ENCODE peak calls at places on chromosomes 2 and 18, in six cellular contexts. One of them, this sample, is unnamed.

GRCh38 chr2:122643725-122644329 is 888.4 kb downstream of the TSN start:
- ATAC-seq in upper lobe of left lung: no peak
- ATAC-seq in HCT116: no peak
- ATAC-seq in GM12878: peak
- ATAC-seq in K562: no peak
- ATAC-seq in HepG2: no peak
- ATAC-seq in this sample: no peak

GRCh38 chr2:201451330-201452057 is at the start of the genes STRADB and TRAK2:
- ATAC-seq in upper lobe of left lung: peak
- ATAC-seq in HCT116: peak
- ATAC-seq in GM12878: peak
- ATAC-seq in K562: peak
- ATAC-seq in HepG2: peak
- ATAC-seq in this sample: peak

GRCh38 chr2:149552830-149553229 is 34.7 kb downstream of the MMADHC start:
- ATAC-seq in upper lobe of left lung: no peak
- ATAC-seq in HCT116: no peak
- ATAC-seq in GM12878: no peak
- ATAC-seq in K562: no peak
- ATAC-seq in HepG2: no peak
- ATAC-seq in this sample: no peak

GRCh38 chr2:207617011-207617671 is 8.1 kb downstream of the METTL21A start:
- ATAC-seq in upper lobe of left lung: peak
- ATAC-seq in HCT116: peak
- ATAC-seq in GM12878: no peak
- ATAC-seq in K562: no peak
- ATAC-seq in HepG2: no peak
- ATAC-seq in this sample: peak

GRCh38 chr18:63454497-63454896 is 22.3 kb upstream of the SERPINB5 start:
- ATAC-seq in upper lobe of left lung: no peak
- ATAC-seq in HCT116: peak
- ATAC-seq in GM12878: no peak
- ATAC-seq in K562: no peak
- ATAC-seq in HepG2: no peak
- ATAC-seq in this sample: no peak

GRCh38 chr2:174796319-174796771 is 32.1 kb upstream of the CHRNA1 start:
- ATAC-seq in upper lobe of left lung: no peak
- ATAC-seq in HCT116: no peak
- ATAC-seq in GM12878: no peak
- ATAC-seq in K562: no peak
- ATAC-seq in HepG2: no peak
- ATAC-seq in this sample: no peak

GRCh38 chr2:190657474-190658252 is 8.8 kb downstream of the NAB1 start:
- ATAC-seq in upper lobe of left lung: no peak
- ATAC-seq in HCT116: no peak
- ATAC-seq in GM12878: no peak
- ATAC-seq in K562: no peak
- ATAC-seq in HepG2: no peak
- ATAC-seq in this sample: no peak

GRCh38 chr2:179272406-179273192 is 8.0 kb upstream of the SESTD1 start:
- ATAC-seq in upper lobe of left lung: peak
- ATAC-seq in HCT116: no peak
- ATAC-seq in GM12878: no peak
- ATAC-seq in K562: no peak
- ATAC-seq in HepG2: peak
- ATAC-seq in this sample: peak

GRCh38 chr2:85628658-85629057 is 12.7 kb downstream of the USP39 start:
- ATAC-seq in upper lobe of left lung: no peak
- ATAC-seq in HCT116: no peak
- ATAC-seq in GM12878: peak
- ATAC-seq in K562: no peak
- ATAC-seq in HepG2: no peak
- ATAC-seq in this sample: no peak

GRCh38 chr18:42780171-42780570 is 335.3 kb downstream of the RIT2 start:
- ATAC-seq in upper lobe of left lung: no peak
- ATAC-seq in HCT116: no peak
- ATAC-seq in GM12878: no peak
- ATAC-seq in K562: no peak
- ATAC-seq in HepG2: no peak
- ATAC-seq in this sample: no peak

GRCh38 chr2:226002438-226002837 is 602.9 kb downstream of the NYAP2 start:
- ATAC-seq in upper lobe of left lung: no peak
- ATAC-seq in HCT116: no peak
- ATAC-seq in GM12878: peak
- ATAC-seq in K562: no peak
- ATAC-seq in HepG2: peak
- ATAC-seq in this sample: peak

GRCh38 chr2:40181855-40182254 is 270.0 kb downstream of the SLC8A1 start:
- ATAC-seq in upper lobe of left lung: no peak
- ATAC-seq in HCT116: no peak
- ATAC-seq in GM12878: no peak
- ATAC-seq in K562: no peak
- ATAC-seq in HepG2: no peak
- ATAC-seq in this sample: no peak

GRCh38 chr2:75517562-75518230 is 43.0 kb downstream of the EVA1A start:
- ATAC-seq in upper lobe of left lung: no peak
- ATAC-seq in HCT116: no peak
- ATAC-seq in GM12878: no peak
- ATAC-seq in K562: no peak
- ATAC-seq in HepG2: no peak
- ATAC-seq in this sample: no peak

GRCh38 chr2:75513616-75514170 is 47.0 kb downstream of the EVA1A start:
- ATAC-seq in upper lobe of left lung: no peak
- ATAC-seq in HCT116: no peak
- ATAC-seq in GM12878: no peak
- ATAC-seq in K562: no peak
- ATAC-seq in HepG2: no peak
- ATAC-seq in this sample: no peak

GRCh38 chr2:75518638-75519465 is 41.9 kb downstream of the EVA1A start:
- ATAC-seq in upper lobe of left lung: no peak
- ATAC-seq in HCT116: no peak
- ATAC-seq in GM12878: no peak
- ATAC-seq in K562: no peak
- ATAC-seq in HepG2: peak
- ATAC-seq in this sample: no peak

GRCh38 chr2:75515584-75516368 is 45.0 kb downstream of the EVA1A start:
- ATAC-seq in upper lobe of left lung: no peak
- ATAC-seq in HCT116: no peak
- ATAC-seq in GM12878: no peak
- ATAC-seq in K562: no peak
- ATAC-seq in HepG2: no peak
- ATAC-seq in this sample: no peak

DNA sequence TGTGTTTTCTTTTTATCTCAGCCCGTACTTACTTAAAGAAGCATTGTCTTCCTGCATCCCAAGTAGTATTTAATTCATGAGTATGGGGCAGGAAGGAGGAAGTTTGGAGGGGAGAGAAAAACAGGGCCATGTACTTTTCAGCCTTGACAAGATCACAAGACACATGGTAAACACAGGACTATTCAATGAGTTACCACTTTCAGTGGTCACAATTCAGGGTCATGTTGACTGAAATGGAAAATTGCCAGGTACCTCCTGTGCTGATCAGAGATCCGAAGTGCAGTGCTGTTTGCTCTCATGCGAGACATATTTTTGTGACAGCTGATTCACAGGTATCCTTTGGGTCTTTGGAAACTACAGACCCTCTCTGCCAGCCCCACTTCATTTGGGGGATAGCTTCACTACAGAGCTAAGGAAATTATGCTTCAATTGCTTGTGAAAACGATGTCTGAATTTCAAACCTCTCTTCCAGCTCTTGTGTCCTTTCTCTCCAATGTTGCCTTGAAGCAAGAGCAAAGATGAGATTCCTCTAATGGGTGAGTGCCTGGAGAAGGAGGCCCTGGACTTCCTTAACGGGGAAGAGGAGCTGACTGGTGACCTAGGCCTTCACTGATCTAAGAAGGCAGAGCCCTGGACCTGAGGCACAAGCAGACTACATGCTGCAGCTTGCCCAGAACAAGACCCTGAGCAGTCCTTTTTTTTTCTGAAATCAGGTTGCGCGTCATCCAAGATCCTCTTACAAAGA is 44.2 kb downstream of the EVA1A start:
- ATAC-seq in upper lobe of left lung: no peak
- ATAC-seq in HCT116: no peak
- ATAC-seq in GM12878: peak
- ATAC-seq in K562: no peak
- ATAC-seq in HepG2: peak
- ATAC-seq in this sample: no peak
- TF ChIP-seq POLR2A in upper lobe of left lung: no peak
- TF ChIP-seq POLR2A in HCT116: no peak
- TF ChIP-seq POLR2A in GM12878: no peak
- TF ChIP-seq POLR2A in K562: no peak
- TF ChIP-seq POLR2A in HepG2: peak
- TF ChIP-seq POLR2A in this sample: no peak

GRCh38 chr2:168515502-168515901 is 59.4 kb downstream of the CERS6 start:
- ATAC-seq in upper lobe of left lung: no peak
- ATAC-seq in HCT116: no peak
- ATAC-seq in GM12878: no peak
- ATAC-seq in K562: no peak
- ATAC-seq in HepG2: no peak
- ATAC-seq in this sample: peak
- TF ChIP-seq POLR2AphosphoS5 in upper lobe of left lung: no peak
- TF ChIP-seq POLR2AphosphoS5 in HCT116: no peak
- TF ChIP-seq POLR2AphosphoS5 in GM12878: no peak
- TF ChIP-seq POLR2AphosphoS5 in K562: no peak
- TF ChIP-seq POLR2AphosphoS5 in HepG2: no peak
- TF ChIP-seq POLR2AphosphoS5 in this sample: peak

GRCh38 chr2:113172721-113173562 is 829 bp upstream of the PSD4 start:
- ATAC-seq in upper lobe of left lung: no peak
- ATAC-seq in HCT116: no peak
- ATAC-seq in GM12878: no peak
- ATAC-seq in K562: no peak
- ATAC-seq in HepG2: no peak
- ATAC-seq in this sample: no peak

GRCh38 chr2:113171359-113172075 is 2.3 kb upstream of the PSD4 start:
- ATAC-seq in upper lobe of left lung: no peak
- ATAC-seq in HCT116: peak
- ATAC-seq in GM12878: no peak
- ATAC-seq in K562: no peak
- ATAC-seq in HepG2: no peak
- ATAC-seq in this sample: no peak

GRCh38 chr2:113175101-113175628 is 1.4 kb downstream of the PSD4 start:
- ATAC-seq in upper lobe of left lung: no peak
- ATAC-seq in HCT116: no peak
- ATAC-seq in GM12878: peak
- ATAC-seq in K562: peak
- ATAC-seq in HepG2: peak
- ATAC-seq in this sample: no peak

GRCh38 chr2:113174369-113174735 is 581 bp downstream of the PSD4 start:
- ATAC-seq in upper lobe of left lung: no peak
- ATAC-seq in HCT116: no peak
- ATAC-seq in GM12878: peak
- ATAC-seq in K562: peak
- ATAC-seq in HepG2: peak
- ATAC-seq in this sample: no peak

GRCh38 chr2:113173563-113174368 is at the start of gene PSD4:
- ATAC-seq in upper lobe of left lung: peak
- ATAC-seq in HCT116: no peak
- ATAC-seq in GM12878: peak
- ATAC-seq in K562: peak
- ATAC-seq in HepG2: peak
- ATAC-seq in this sample: peak
- TF ChIP-seq POLR2A in upper lobe of left lung: no peak
- TF ChIP-seq POLR2A in HCT116: no peak
- TF ChIP-seq POLR2A in GM12878: peak
- TF ChIP-seq POLR2A in K562: peak
- TF ChIP-seq POLR2A in HepG2: peak
- TF ChIP-seq POLR2A in this sample: no peak

GRCh38 chr2:100818606-100819364 is 1.2 kb upstream of the NPAS2 start:
- ATAC-seq in upper lobe of left lung: peak
- ATAC-seq in HCT116: peak
- ATAC-seq in GM12878: no peak
- ATAC-seq in K562: no peak
- ATAC-seq in HepG2: peak
- ATAC-seq in this sample: peak
- TF ChIP-seq POLR2AphosphoS5 in upper lobe of left lung: peak
- TF ChIP-seq POLR2AphosphoS5 in HCT116: peak
- TF ChIP-seq POLR2AphosphoS5 in GM12878: no peak
- TF ChIP-seq POLR2AphosphoS5 in K562: no peak
- TF ChIP-seq POLR2AphosphoS5 in HepG2: peak
- TF ChIP-seq POLR2AphosphoS5 in this sample: peak

DNA sequence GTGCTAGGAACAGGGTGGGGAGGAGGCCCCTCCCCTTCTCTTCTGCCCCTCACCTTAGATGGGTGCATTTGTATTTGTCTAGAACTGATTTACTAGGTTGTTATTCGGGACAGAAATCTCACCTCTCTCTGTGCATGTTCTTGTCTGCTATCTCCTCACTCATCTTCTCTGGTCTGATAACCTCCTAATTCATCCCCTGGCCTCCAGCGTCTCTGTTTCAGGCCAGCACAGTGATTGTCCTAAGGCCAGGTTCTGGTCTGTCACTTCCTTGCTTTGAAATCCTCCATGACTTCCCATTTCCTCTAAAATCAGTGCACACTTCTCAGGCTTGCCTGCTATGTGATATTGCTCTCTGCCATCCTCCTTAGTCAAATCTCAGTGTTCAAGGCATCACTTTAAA is 58.4 kb downstream of the CELF4 start:
- ATAC-seq in upper lobe of left lung: no peak
- ATAC-seq in HCT116: no peak
- ATAC-seq in GM12878: no peak
- ATAC-seq in K562: no peak
- ATAC-seq in HepG2: no peak
- ATAC-seq in this sample: no peak
- TF ChIP-seq POLR2A in upper lobe of left lung: no peak
- TF ChIP-seq POLR2A in HCT116: no peak
- TF ChIP-seq POLR2A in GM12878: no peak
- TF ChIP-seq POLR2A in K562: no peak
- TF ChIP-seq POLR2A in HepG2: no peak
- TF ChIP-seq POLR2A in this sample: no peak